ENCODE peak calls at places on chromosomes 6 and 20, in seven cellular contexts. One of them, this sample, is unnamed.

GRCh38 chr20:50260480-50261221 is 70.0 kb downstream of the CEBPB start:
- DNase-seq in ureter: no peak
- DNase-seq in kidney epithelial cell: no peak
- DNase-seq in CD8-positive, alpha-beta T cell: no peak
- DNase-seq in foreskin melanocyte: no peak
- DNase-seq in aorta: no peak
- DNase-seq in heart right ventricle: no peak
- DNase-seq in this sample: no peak

GRCh38 chr20:20267685-20268429 is 100.0 kb upstream of the INSM1 start:
- DNase-seq in ureter: no peak
- DNase-seq in kidney epithelial cell: no peak
- DNase-seq in CD8-positive, alpha-beta T cell: no peak
- DNase-seq in foreskin melanocyte: no peak
- DNase-seq in aorta: no peak
- DNase-seq in heart right ventricle: peak
- DNase-seq in this sample: no peak

GRCh38 chr20:44092551-44093248 is 94.3 kb downstream of the JPH2 start:
- DNase-seq in ureter: no peak
- DNase-seq in kidney epithelial cell: no peak
- DNase-seq in CD8-positive, alpha-beta T cell: no peak
- DNase-seq in foreskin melanocyte: peak
- DNase-seq in aorta: no peak
- DNase-seq in heart right ventricle: no peak
- DNase-seq in this sample: no peak

GRCh38 chr6:97917369-97917768 is 634.4 kb upstream of the MMS22L start:
- DNase-seq in ureter: no peak
- DNase-seq in kidney epithelial cell: no peak
- DNase-seq in CD8-positive, alpha-beta T cell: no peak
- DNase-seq in foreskin melanocyte: no peak
- DNase-seq in aorta: no peak
- DNase-seq in heart right ventricle: no peak
- DNase-seq in this sample: no peak

GRCh38 chr6:154041001-154041400 is 2.0 kb downstream of the OPRM1 start:
- DNase-seq in ureter: no peak
- DNase-seq in kidney epithelial cell: no peak
- DNase-seq in CD8-positive, alpha-beta T cell: no peak
- DNase-seq in foreskin melanocyte: no peak
- DNase-seq in aorta: no peak
- DNase-seq in heart right ventricle: no peak
- DNase-seq in this sample: no peak

GRCh38 chr6:127463056-127463455 is 3.9 kb upstream of the KIAA0408 start:
- DNase-seq in ureter: no peak
- DNase-seq in kidney epithelial cell: no peak
- DNase-seq in CD8-positive, alpha-beta T cell: no peak
- DNase-seq in foreskin melanocyte: no peak
- DNase-seq in aorta: no peak
- DNase-seq in heart right ventricle: no peak
- DNase-seq in this sample: no peak

GRCh38 chr6:158548418-158549161 is 11.3 kb upstream of the TMEM181 start:
- DNase-seq in ureter: no peak
- DNase-seq in kidney epithelial cell: no peak
- DNase-seq in CD8-positive, alpha-beta T cell: no peak
- DNase-seq in foreskin melanocyte: no peak
- DNase-seq in aorta: peak
- DNase-seq in heart right ventricle: no peak
- DNase-seq in this sample: no peak

GRCh38 chr6:95325858-95326257 is 251.5 kb upstream of the MANEA start:
- DNase-seq in ureter: no peak
- DNase-seq in kidney epithelial cell: peak
- DNase-seq in CD8-positive, alpha-beta T cell: no peak
- DNase-seq in foreskin melanocyte: no peak
- DNase-seq in aorta: no peak
- DNase-seq in heart right ventricle: no peak
- DNase-seq in this sample: no peak

GRCh38 chr6:30644769-30645168 is 2.2 kb upstream of the C6orf136 start:
- DNase-seq in ureter: no peak
- DNase-seq in kidney epithelial cell: no peak
- DNase-seq in CD8-positive, alpha-beta T cell: no peak
- DNase-seq in foreskin melanocyte: no peak
- DNase-seq in aorta: no peak
- DNase-seq in heart right ventricle: no peak
- DNase-seq in this sample: no peak

GRCh38 chr6:137171824-137172733 is 1.4 kb downstream of the IL22RA2 start:
- DNase-seq in ureter: no peak
- DNase-seq in kidney epithelial cell: no peak
- DNase-seq in CD8-positive, alpha-beta T cell: no peak
- DNase-seq in foreskin melanocyte: no peak
- DNase-seq in aorta: no peak
- DNase-seq in heart right ventricle: no peak
- DNase-seq in this sample: no peak

GRCh38 chr20:31968299-31969126 is 562 bp downstream of the XKR7 start:
- DNase-seq in ureter: peak
- DNase-seq in kidney epithelial cell: peak
- DNase-seq in CD8-positive, alpha-beta T cell: peak
- DNase-seq in foreskin melanocyte: peak
- DNase-seq in aorta: peak
- DNase-seq in heart right ventricle: peak
- DNase-seq in this sample: no peak

GRCh38 chr20:32067234-32067821 is 15.3 kb downstream of the HCK start:
- DNase-seq in ureter: no peak
- DNase-seq in kidney epithelial cell: peak
- DNase-seq in CD8-positive, alpha-beta T cell: no peak
- DNase-seq in foreskin melanocyte: no peak
- DNase-seq in aorta: no peak
- DNase-seq in heart right ventricle: no peak
- DNase-seq in this sample: no peak

This sample was measured in keratinocyte.